ENCODE peak calls at places on chromosome 12, in seven cellular contexts. C is neural progenitor cell; R is CD4-positive, CD25-positive, alpha-beta regulatory T cell; I is H7; P is PC-3; J is IMR-90; W is H9. A is an unnamed sample.

GRCh38 chr12:94379479-94380113 is 80.1 kb downstream of the CEP83 start:
- DNase-seq in W (no peak), J (peak; percentile 12), P (no peak), C (no peak), R (no peak), I (no peak), A (no peak)

GRCh38 chr12:123532021-123532420 is 1.5 kb downstream of the RILPL1 start:
- DNase-seq in J (peak; percentile 10), P (no peak), W (no peak), C (no peak), I (no peak), R (no peak), A (no peak)

GRCh38 chr12:47079894-47080724 is at the start of gene AMIGO2:
- DNase-seq in I (peak; percentile 83), W (peak; percentile 65), C (peak; percentile 65), P (peak; percentile 87), J (peak; percentile 54), R (peak; percentile 29), A (peak; percentile 61)

GRCh38 chr12:12870454-12870853 is 20.9 kb upstream of the GPRC5A start:
- DNase-seq in P (peak; percentile 96), J (peak; percentile 100), W (no peak), I (no peak), R (no peak), C (no peak), A (peak; percentile 98)

GRCh38 chr12:70744133-70744532 is 106.9 kb upstream of the PTPRB start:
- DNase-seq in W (no peak), P (peak; percentile 92), J (no peak), C (no peak), R (no peak), I (no peak), A (no peak)

GRCh38 chr12:14781563-14781962 is 21.7 kb downstream of the WBP11 start:
- DNase-seq in W (no peak), R (no peak), J (no peak), P (no peak), C (no peak), I (no peak), A (no peak)

GRCh38 chr12:8698830-8699330 is 1.1 kb downstream of the RIMKLB start:
- DNase-seq in I (no peak), R (no peak), C (no peak), W (no peak), P (no peak), J (peak; percentile 47), A (no peak)

GRCh38 chr12:65828711-65829339 is 4.5 kb downstream of the HMGA2 start:
- DNase-seq in C (no peak), J (no peak), P (peak; percentile 18), I (no peak), W (no peak), R (no peak), A (no peak)

GRCh38 chr12:3789838-3790237 is 36.9 kb upstream of the CRACR2A start:
- DNase-seq in P (no peak), W (peak; percentile 60), I (no peak), C (no peak), R (no peak), J (no peak), A (no peak)

GRCh38 chr12:114003286-114003685 is 37.2 kb upstream of the RBM19 start:
- DNase-seq in I (no peak), C (no peak), R (no peak), W (no peak), J (no peak), P (no peak), A (no peak)

GRCh38 chr12:87280356-87280755 is 748.8 kb downstream of the C12orf50 start:
- DNase-seq in P (no peak), C (no peak), R (no peak), I (no peak), J (no peak), W (no peak), A (no peak)

GRCh38 chr12:130832561-130833209 is 6.4 kb downstream of the STX2 start:
- DNase-seq in C (no peak), P (peak; percentile 51), R (no peak), W (peak; percentile 30), I (no peak), J (peak; percentile 78), A (peak; percentile 25)

GRCh38 chr12:39145175-39145999 is 240.0 kb upstream of the CPNE8 start:
- DNase-seq in I (peak; percentile 87), R (no peak), W (peak; percentile 83), C (peak; percentile 35), J (no peak), P (peak; percentile 70), A (no peak)

GRCh38 chr12:93002278-93003054 is 73.4 kb upstream of the EEA1 start:
- DNase-seq in I (no peak), R (no peak), C (no peak), W (no peak), J (peak; percentile 92), P (peak; percentile 27), A (peak; percentile 87)

GRCh38 chr12:100156731-100157426 is 14.2 kb upstream of the BLTP3B start:
- DNase-seq in J (no peak), R (no peak), C (no peak), W (no peak), I (no peak), P (no peak), A (no peak)

GRCh38 chr12:92558806-92559205 is 144.0 kb upstream of the PLEKHG7 start:
- DNase-seq in C (no peak), W (no peak), P (no peak), J (peak; percentile 50), I (no peak), R (no peak), A (peak; percentile 52)

GRCh38 chr12:3416670-3417069 is 74.3 kb upstream of the PRMT8 start:
- DNase-seq in I (no peak), J (no peak), P (no peak), C (no peak), W (no peak), R (no peak), A (no peak)

GRCh38 chr12:48388938-48389337 is 38.2 kb upstream of the ZNF641 start:
- DNase-seq in J (peak; percentile 8), C (no peak), R (no peak), I (no peak), W (no peak), P (peak; percentile 38), A (no peak)

GRCh38 chr12:117100251-117100650 is 1.0 kb upstream of the TESC start:
- DNase-seq in J (peak; percentile 16), W (no peak), I (peak; percentile 79), P (peak; percentile 22), R (no peak), C (peak; percentile 52), A (no peak)
- H3K27me3 ChIP-seq in J (peaks cover 66% of the 10 kb centered on the region), W (peaks cover 3% of the 10 kb centered on the region), I (peaks cover 20% of the 10 kb centered on the region), P (peaks cover 62% of the 10 kb centered on the region), R (peaks cover 7% of the 10 kb centered on the region), C (peaks cover 32% of the 10 kb centered on the region), A (peaks cover 65% of the 10 kb centered on the region)

GRCh38 chr12:53808023-53808705 is 56.4 kb upstream of the CISTR start:
- DNase-seq in J (no peak), R (no peak), P (no peak), I (no peak), W (no peak), C (no peak), A (no peak)

GRCh38 chr12:53809005-53809404 is 57.2 kb upstream of the CISTR start:
- DNase-seq in W (no peak), C (no peak), I (no peak), P (no peak), R (no peak), J (no peak), A (no peak)

GRCh38 chr12:53806689-53807088 is 54.9 kb upstream of the CISTR start:
- DNase-seq in W (no peak), C (no peak), P (peak; percentile 57), J (peak; percentile 85), R (no peak), I (no peak), A (peak; percentile 49)

GRCh38 chr12:53805801-53806200 is 54.0 kb upstream of the CISTR start:
- DNase-seq in J (peak; percentile 55), P (peak; percentile 26), W (no peak), C (no peak), I (no peak), R (no peak), A (no peak)

GRCh38 chr12:53807322-53807721 is 55.5 kb upstream of the CISTR start:
- DNase-seq in I (no peak), C (no peak), J (no peak), W (no peak), R (no peak), P (no peak), A (no peak)
- H3K27me3 ChIP-seq in I (peaks cover 2% of the 10 kb centered on the region), C (peaks cover 99% of the 10 kb centered on the region), J (peaks cover 42% of the 10 kb centered on the region), W (no peaks in the 10 kb centered on the region), R (peaks cover 10% of the 10 kb centered on the region), P (no peaks in the 10 kb centered on the region), A (peaks cover 7% of the 10 kb centered on the region)

DNA sequence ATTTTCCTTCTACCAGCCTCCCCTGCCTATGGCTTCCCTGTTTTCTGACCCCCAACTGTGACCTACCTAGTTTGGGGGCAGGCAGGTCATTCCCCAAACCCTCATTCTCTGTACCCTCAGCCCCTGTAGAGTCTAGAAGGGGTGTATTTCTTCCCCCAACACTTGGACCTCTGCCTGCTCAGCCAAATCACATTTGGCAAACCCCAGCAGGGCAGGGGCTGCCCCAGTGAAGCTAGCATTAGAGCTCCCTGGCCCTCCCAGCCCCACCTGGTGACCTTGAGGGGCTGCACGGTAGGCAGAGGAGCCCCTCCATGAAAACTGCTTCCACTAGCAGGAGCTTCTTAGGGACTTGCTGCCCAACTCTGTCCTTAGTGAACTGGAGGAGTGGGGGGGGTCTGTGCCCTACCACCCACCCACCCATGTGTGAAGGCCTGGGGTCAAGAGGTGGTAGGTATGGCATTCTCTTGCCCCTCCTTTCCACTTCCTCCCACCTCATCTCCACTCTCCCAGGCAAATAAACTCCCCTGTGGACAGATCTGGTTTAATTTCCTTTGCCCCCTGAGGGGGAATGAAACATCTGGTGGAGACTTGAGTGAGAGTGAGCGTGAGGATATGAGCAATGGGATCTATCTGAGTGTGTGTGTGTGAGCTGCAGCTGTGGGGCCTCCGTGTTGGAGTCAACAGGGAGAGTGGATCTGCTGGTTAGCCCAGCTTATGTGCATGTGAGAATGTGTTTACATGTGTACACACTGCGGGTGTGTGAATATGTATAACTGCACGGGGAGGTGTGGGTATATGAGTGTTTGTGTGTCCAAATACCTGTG is 1.6 kb downstream of the NXPH4 start:
- DNase-seq in P (peak; percentile 52), W (no peak), C (no peak), R (no peak), I (no peak), J (peak; percentile 70), A (no peak)
- H3K27me3 ChIP-seq in P (peaks cover 19% of the 10 kb centered on the region), W (peaks cover 73% of the 10 kb centered on the region), C (peaks cover 99% of the 10 kb centered on the region), R (peaks cover 53% of the 10 kb centered on the region), I (peaks cover 92% of the 10 kb centered on the region), J (peaks cover 79% of the 10 kb centered on the region), A (peaks cover 51% of the 10 kb centered on the region)

GRCh38 chr12:2023365-2023764 is 19.1 kb upstream of the DCP1B start:
- DNase-seq in J (no peak), W (no peak), R (no peak), C (no peak), P (no peak), I (no peak), A (no peak)

DNA sequence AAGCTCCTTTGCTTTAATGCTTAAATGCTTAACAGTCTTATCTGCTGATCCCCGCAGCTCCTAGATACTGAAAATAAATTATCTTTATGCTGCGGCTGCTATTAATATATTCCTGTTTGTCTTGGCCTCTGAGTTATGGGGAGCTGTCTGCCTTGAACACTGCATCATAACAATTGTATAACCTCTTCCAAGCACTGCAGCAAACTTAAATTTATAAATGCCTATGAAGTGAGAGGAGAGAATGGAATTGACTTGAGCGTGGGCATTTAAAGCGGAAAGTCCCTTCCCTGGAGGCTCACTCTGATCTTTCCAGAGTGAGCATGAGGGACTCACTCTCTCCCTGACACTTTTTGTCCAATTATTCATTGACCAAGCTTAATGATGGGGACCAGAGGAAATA is 23.1 kb upstream of the DCP1B start:
- DNase-seq in P (no peak), R (no peak), J (peak; percentile 73), I (no peak), C (no peak), W (no peak), A (no peak)
- H3K27me3 ChIP-seq in P (peaks cover 96% of the 10 kb centered on the region), R (no peaks in the 10 kb centered on the region), J (peaks cover 39% of the 10 kb centered on the region), I (no peaks in the 10 kb centered on the region), C (no peaks in the 10 kb centered on the region), W (no peaks in the 10 kb centered on the region), A (peaks cover 20% of the 10 kb centered on the region)